ENCODE peak calls at places on chromosomes 7 and 10, in four cellular contexts. One of them, this sample, is unnamed.

GRCh38 chr10:15791816-15792524 is 68.3 kb downstream of the MINDY3 start:
- DNase-seq in LNCaP clone FGC: no peak
- DNase-seq in skeletal muscle cell: peak; percentile 49
- DNase-seq in effector CD8-positive, alpha-beta T cell: no peak
- DNase-seq in this sample: no peak

GRCh38 chr7:101853684-101854083 is 36.3 kb downstream of the CUX1 start:
- DNase-seq in skeletal muscle cell: no peak
- DNase-seq in effector CD8-positive, alpha-beta T cell: no peak
- DNase-seq in LNCaP clone FGC: no peak
- DNase-seq in this sample: no peak

GRCh38 chr7:155860840-155861479 is 48.7 kb upstream of the SHH start:
- DNase-seq in skeletal muscle cell: peak; percentile 54
- DNase-seq in effector CD8-positive, alpha-beta T cell: no peak
- DNase-seq in LNCaP clone FGC: peak; percentile 26
- DNase-seq in this sample: peak; percentile 35

GRCh38 chr7:86665669-86666068 is 22.0 kb downstream of the GRM3 start:
- DNase-seq in LNCaP clone FGC: no peak
- DNase-seq in effector CD8-positive, alpha-beta T cell: no peak
- DNase-seq in skeletal muscle cell: no peak
- DNase-seq in this sample: no peak

GRCh38 chr7:112211348-112211907 is 4.9 kb downstream of the ZNF277 start:
- DNase-seq in LNCaP clone FGC: peak; percentile 61
- DNase-seq in skeletal muscle cell: peak; percentile 31
- DNase-seq in effector CD8-positive, alpha-beta T cell: no peak
- DNase-seq in this sample: no peak

GRCh38 chr10:34861293-34862004 is 46.4 kb upstream of the PARD3 start:
- DNase-seq in LNCaP clone FGC: peak; percentile 50
- DNase-seq in skeletal muscle cell: peak; percentile 22
- DNase-seq in effector CD8-positive, alpha-beta T cell: no peak
- DNase-seq in this sample: no peak

GRCh38 chr10:132714906-132715790 is 70.8 kb downstream of the NKX6-2 start:
- DNase-seq in effector CD8-positive, alpha-beta T cell: no peak
- DNase-seq in LNCaP clone FGC: no peak
- DNase-seq in skeletal muscle cell: no peak
- DNase-seq in this sample: peak; percentile 26

GRCh38 chr10:126062132-126063032 is 166.0 kb downstream of the FANK1 start:
- DNase-seq in effector CD8-positive, alpha-beta T cell: no peak
- DNase-seq in LNCaP clone FGC: peak; percentile 13
- DNase-seq in skeletal muscle cell: peak; percentile 96
- DNase-seq in this sample: no peak

GRCh38 chr10:63587191-63587590 is 66.0 kb downstream of the REEP3 start:
- DNase-seq in skeletal muscle cell: no peak
- DNase-seq in LNCaP clone FGC: no peak
- DNase-seq in effector CD8-positive, alpha-beta T cell: no peak
- DNase-seq in this sample: no peak

GRCh38 chr7:41169307-41169706 is 533.6 kb downstream of the INHBA start:
- DNase-seq in effector CD8-positive, alpha-beta T cell: no peak
- DNase-seq in skeletal muscle cell: no peak
- DNase-seq in LNCaP clone FGC: no peak
- DNase-seq in this sample: no peak

GRCh38 chr10:59285848-59286247 is 76.5 kb downstream of the FAM13C start:
- DNase-seq in LNCaP clone FGC: no peak
- DNase-seq in effector CD8-positive, alpha-beta T cell: no peak
- DNase-seq in skeletal muscle cell: no peak
- DNase-seq in this sample: no peak

GRCh38 chr7:37083311-37084096 is 359.2 kb upstream of the AOAH start:
- DNase-seq in skeletal muscle cell: peak; percentile 15
- DNase-seq in LNCaP clone FGC: no peak
- DNase-seq in effector CD8-positive, alpha-beta T cell: no peak
- DNase-seq in this sample: no peak

GRCh38 chr10:11082551-11082950 is 64.9 kb downstream of the CELF2 start:
- DNase-seq in effector CD8-positive, alpha-beta T cell: no peak
- DNase-seq in LNCaP clone FGC: no peak
- DNase-seq in skeletal muscle cell: no peak
- DNase-seq in this sample: no peak

GRCh38 chr7:73429218-73429617 is 4.4 kb upstream of the FZD9 start:
- DNase-seq in LNCaP clone FGC: no peak
- DNase-seq in effector CD8-positive, alpha-beta T cell: no peak
- DNase-seq in skeletal muscle cell: no peak
- DNase-seq in this sample: no peak

GRCh38 chr10:45460235-45460878 is 86.3 kb downstream of the ALOX5 start:
- DNase-seq in LNCaP clone FGC: no peak
- DNase-seq in skeletal muscle cell: no peak
- DNase-seq in effector CD8-positive, alpha-beta T cell: no peak
- DNase-seq in this sample: no peak

GRCh38 chr7:66315192-66315591 is 110.1 kb downstream of the TPST1 start:
- DNase-seq in skeletal muscle cell: no peak
- DNase-seq in LNCaP clone FGC: no peak
- DNase-seq in effector CD8-positive, alpha-beta T cell: no peak
- DNase-seq in this sample: no peak

GRCh38 chr7:80263321-80263720 is 128.7 kb downstream of the GNAI1 start:
- DNase-seq in skeletal muscle cell: no peak
- DNase-seq in effector CD8-positive, alpha-beta T cell: no peak
- DNase-seq in LNCaP clone FGC: no peak
- DNase-seq in this sample: no peak

GRCh38 chr10:71427246-71427645 is 30.5 kb downstream of the CDH23 start:
- DNase-seq in LNCaP clone FGC: no peak
- DNase-seq in skeletal muscle cell: no peak
- DNase-seq in effector CD8-positive, alpha-beta T cell: no peak
- DNase-seq in this sample: no peak

GRCh38 chr7:98086231-98086855 is 20.3 kb upstream of the LMTK2 start:
- DNase-seq in LNCaP clone FGC: peak; percentile 99
- DNase-seq in skeletal muscle cell: no peak
- DNase-seq in effector CD8-positive, alpha-beta T cell: no peak
- DNase-seq in this sample: peak; percentile 70

GRCh38 chr10:84943541-84943940 is 615.2 kb downstream of the CCSER2 start:
- DNase-seq in skeletal muscle cell: no peak
- DNase-seq in LNCaP clone FGC: no peak
- DNase-seq in effector CD8-positive, alpha-beta T cell: no peak
- DNase-seq in this sample: no peak

GRCh38 chr10:5943536-5943935 is 33.8 kb downstream of the IL15RA start:
- DNase-seq in effector CD8-positive, alpha-beta T cell: no peak
- DNase-seq in LNCaP clone FGC: no peak
- DNase-seq in skeletal muscle cell: no peak
- DNase-seq in this sample: no peak

GRCh38 chr7:110502893-110503465 is 587.9 kb upstream of the LRRN3 start:
- DNase-seq in LNCaP clone FGC: no peak
- DNase-seq in effector CD8-positive, alpha-beta T cell: no peak
- DNase-seq in skeletal muscle cell: peak; percentile 0
- DNase-seq in this sample: no peak

GRCh38 chr7:49789736-49790135 is 16.3 kb downstream of the VWC2 start:
- DNase-seq in LNCaP clone FGC: no peak
- DNase-seq in effector CD8-positive, alpha-beta T cell: no peak
- DNase-seq in skeletal muscle cell: no peak
- DNase-seq in this sample: no peak

GRCh38 chr10:115417585-115418265 is 324.6 kb downstream of the ATRNL1 start:
- DNase-seq in LNCaP clone FGC: peak; percentile 22
- DNase-seq in skeletal muscle cell: peak; percentile 3
- DNase-seq in effector CD8-positive, alpha-beta T cell: no peak
- DNase-seq in this sample: no peak

GRCh38 chr7:157003445-157004049 is 6.9 kb downstream of the MNX1 start:
- DNase-seq in effector CD8-positive, alpha-beta T cell: no peak
- DNase-seq in LNCaP clone FGC: no peak
- DNase-seq in skeletal muscle cell: no peak
- DNase-seq in this sample: no peak

GRCh38 chr7:18320971-18321567 is 174.5 kb upstream of the HDAC9 start:
- DNase-seq in LNCaP clone FGC: peak; percentile 38
- DNase-seq in effector CD8-positive, alpha-beta T cell: no peak
- DNase-seq in skeletal muscle cell: peak; percentile 12
- DNase-seq in this sample: no peak

GRCh38 chr10:101073631-101074030 is 11.8 kb downstream of the KAZALD1 start:
- DNase-seq in effector CD8-positive, alpha-beta T cell: no peak
- DNase-seq in skeletal muscle cell: no peak
- DNase-seq in LNCaP clone FGC: no peak
- DNase-seq in this sample: no peak

GRCh38 chr10:78416031-78416800 is 382.6 kb downstream of the RPS24 start:
- DNase-seq in effector CD8-positive, alpha-beta T cell: no peak
- DNase-seq in skeletal muscle cell: peak; percentile 17
- DNase-seq in LNCaP clone FGC: no peak
- DNase-seq in this sample: no peak

GRCh38 chr7:27775772-27776171 is 35.8 kb downstream of the TAX1BP1 start:
- DNase-seq in skeletal muscle cell: no peak
- DNase-seq in LNCaP clone FGC: no peak
- DNase-seq in effector CD8-positive, alpha-beta T cell: no peak
- DNase-seq in this sample: no peak

GRCh38 chr10:58385784-58386112 is 538 bp downstream of the TFAM start:
- DNase-seq in skeletal muscle cell: no peak
- DNase-seq in effector CD8-positive, alpha-beta T cell: no peak
- DNase-seq in LNCaP clone FGC: no peak
- DNase-seq in this sample: no peak